ENCODE peak calls at places on chromosomes 13 and 19, in eight cellular contexts. M is vagina, Q is BJ, Z is epithelial cell of esophagus, I is cardiac muscle cell, X is ascending aorta, A is foreskin fibroblast, J is tibial artery. K is an unnamed sample.

GRCh38 chr19:8393192-8393870 is 3.2 kb downstream of the RAB11B start:
- DNase-seq in M (no peak), Q (no peak), Z (no peak), I (no peak), X (no peak), A (no peak), J (no peak), K (no peak)

GRCh38 chr13:50071399-50071798 is 56.2 kb downstream of the KCNRG start:
- DNase-seq in M (no peak), Q (no peak), Z (no peak), I (no peak), X (no peak), A (no peak), J (no peak), K (no peak)

GRCh38 chr19:44303976-44304568 is 753 bp downstream of the ZNF235 start:
- DNase-seq in M (no peak), Q (peak), Z (no peak), I (peak), X (no peak), A (peak), J (no peak), K (peak)

GRCh38 chr13:85314686-85315085 is 484.5 kb downstream of the SLITRK6 start:
- DNase-seq in M (no peak), Q (no peak), Z (no peak), I (no peak), X (no peak), A (no peak), J (no peak), K (no peak)

GRCh38 chr13:39038569-39038898 is 278 bp downstream of the NHLRC3 start:
- DNase-seq in M (no peak), Q (no peak), Z (peak), I (no peak), X (no peak), A (no peak), J (no peak), K (no peak)

GRCh38 chr13:48156466-48156865 is 61.6 kb upstream of the MED4 start:
- DNase-seq in M (no peak), Q (no peak), Z (peak), I (no peak), X (no peak), A (no peak), J (peak), K (no peak)

GRCh38 chr19:33473644-33474305 is 47.8 kb downstream of the PEPD start:
- DNase-seq in M (no peak), Q (peak), Z (no peak), I (no peak), X (peak), A (peak), J (no peak), K (no peak)

GRCh38 chr13:46648166-46648607 is 95.2 kb downstream of the LRCH1 start:
- DNase-seq in M (no peak), Q (no peak), Z (peak), I (peak), X (no peak), A (no peak), J (no peak), K (no peak)

GRCh38 chr13:76378767-76379166 is 507.4 kb downstream of the KCTD12 start:
- DNase-seq in M (no peak), Q (no peak), Z (no peak), I (no peak), X (no peak), A (no peak), J (no peak), K (no peak)

GRCh38 chr13:91533354-91533753 is 134.9 kb downstream of the GPC5 start:
- DNase-seq in M (no peak), Q (no peak), Z (no peak), I (no peak), X (no peak), A (no peak), J (no peak), K (no peak)

GRCh38 chr19:5851302-5851701 is at the start of gene FUT3:
- DNase-seq in M (no peak), Q (no peak), Z (peak), I (no peak), X (no peak), A (no peak), J (no peak), K (no peak)
- H3K4me3 ChIP-seq in M (no peak), Q (no peak), Z (peak), I (no peak), X (no peak), A (no peak), J (no peak), K (no peak)

DNA sequence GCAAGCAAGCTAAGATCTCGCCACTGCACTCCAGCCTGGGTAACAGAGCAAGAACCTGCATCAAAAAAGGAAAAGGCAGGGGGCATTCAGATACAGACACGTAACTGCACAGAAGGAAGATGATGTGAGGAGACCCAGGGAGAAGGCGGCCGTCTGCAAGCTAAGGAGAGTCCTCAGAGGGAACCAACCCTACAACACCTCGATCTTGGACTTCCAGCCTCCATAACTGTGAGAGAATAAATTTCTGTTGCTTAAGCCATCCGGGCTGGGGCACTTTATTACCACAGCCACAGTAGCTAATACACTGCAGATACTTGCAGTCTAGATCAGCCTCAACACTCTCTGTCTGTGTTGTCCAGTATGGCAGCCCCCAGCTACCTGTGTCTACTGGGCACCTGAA is 7.9 kb downstream of the TICAM1 start:
- DNase-seq in M (no peak), Q (no peak), Z (no peak), I (no peak), X (no peak), A (no peak), J (no peak), K (no peak)
- TF ChIP-seq CTCF in M (no peak), Q (no peak), Z (no peak), I (no peak), X (no peak), A (no peak), J (no peak), K (no peak)

DNA sequence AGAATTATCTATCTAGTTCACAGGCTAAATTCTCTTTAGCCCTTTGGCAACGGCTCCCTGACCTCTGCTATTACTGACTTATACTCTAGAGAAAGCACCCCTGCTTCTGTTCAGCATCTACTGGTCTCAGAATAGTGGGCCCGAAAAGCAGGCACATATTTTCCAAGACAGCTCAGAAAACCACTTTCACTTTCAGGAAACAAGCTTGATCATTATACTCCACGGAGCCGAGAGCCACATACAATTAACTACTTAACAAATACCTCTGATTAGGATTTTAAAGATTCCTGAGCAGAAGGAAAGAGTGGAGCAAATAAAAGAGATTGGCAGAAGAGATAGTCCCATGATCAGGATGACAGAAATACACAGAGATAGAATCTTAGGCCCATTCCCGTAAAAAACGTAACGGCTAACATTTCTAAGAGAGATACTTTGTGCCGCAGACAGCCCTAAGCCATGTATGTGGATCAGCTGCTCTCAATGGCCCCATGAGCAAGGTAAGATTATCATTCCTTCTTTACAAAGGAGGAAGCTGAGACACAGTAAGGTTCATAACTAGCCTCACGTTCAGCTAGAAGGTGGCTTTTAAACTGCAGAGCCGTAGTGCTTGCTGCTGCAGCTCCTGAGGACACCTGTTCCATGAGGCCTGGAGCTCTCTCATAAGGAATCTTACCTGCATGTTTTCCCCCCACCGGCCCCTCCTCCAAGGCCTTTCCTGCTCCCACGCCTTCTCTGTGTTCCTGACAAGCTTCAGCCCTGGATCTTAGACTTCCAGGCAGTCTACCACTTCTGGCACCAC is 227.2 kb downstream of the FOXO1 start:
- DNase-seq in M (no peak), Q (no peak), Z (no peak), I (no peak), X (no peak), A (no peak), J (peak), K (no peak)
- H3K4me3 ChIP-seq in M (peak), Q (no peak), Z (no peak), I (no peak), X (peak), A (no peak), J (peak), K (no peak)

GRCh38 chr13:110089815-110090214 is 217.1 kb downstream of the COL4A1 start:
- DNase-seq in M (no peak), Q (no peak), Z (no peak), I (no peak), X (no peak), A (no peak), J (no peak), K (no peak)
- TF ChIP-seq CTCF in M (no peak), Q (peak), Z (peak), I (peak), X (no peak), A (peak), J (no peak), K (peak)

GRCh38 chr13:75363371-75363770 is 118.6 kb downstream of the TBC1D4 start:
- DNase-seq in M (no peak), Q (no peak), Z (no peak), I (no peak), X (no peak), A (no peak), J (no peak), K (no peak)

GRCh38 chr13:75368167-75368566 is 113.8 kb downstream of the TBC1D4 start:
- DNase-seq in M (no peak), Q (peak), Z (peak), I (no peak), X (no peak), A (peak), J (peak), K (no peak)

GRCh38 chr13:75364131-75364713 is 117.7 kb downstream of the TBC1D4 start:
- DNase-seq in M (no peak), Q (no peak), Z (peak), I (no peak), X (no peak), A (no peak), J (no peak), K (no peak)

GRCh38 chr13:75366380-75367280 is 115.3 kb downstream of the TBC1D4 start:
- DNase-seq in M (no peak), Q (no peak), Z (no peak), I (no peak), X (no peak), A (no peak), J (no peak), K (no peak)

DNA sequence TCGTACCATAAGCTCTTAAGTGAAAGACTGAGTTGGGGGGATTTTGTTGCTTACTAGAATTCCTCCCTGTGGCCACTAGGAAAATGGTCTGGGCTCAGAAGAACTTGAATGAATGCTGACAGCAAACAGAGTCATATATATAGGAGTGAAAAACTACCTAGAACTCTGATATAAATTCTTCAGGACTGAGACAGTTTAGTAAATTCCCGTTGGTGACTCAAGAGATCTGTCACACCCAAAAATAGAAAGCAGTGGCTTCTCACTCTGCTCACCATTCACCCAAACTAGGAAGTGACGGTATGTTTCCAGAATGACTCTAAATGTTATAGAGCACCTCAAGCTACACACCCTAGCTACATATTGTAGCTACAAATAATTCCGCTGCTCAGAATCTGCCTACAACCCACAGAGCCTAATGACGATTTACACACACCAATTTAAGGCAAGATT is 116.2 kb downstream of the TBC1D4 start:
- DNase-seq in M (no peak), Q (peak), Z (peak), I (no peak), X (no peak), A (peak), J (no peak), K (no peak)
- H3K4me3 ChIP-seq in M (no peak), Q (no peak), Z (no peak), I (no peak), X (no peak), A (no peak), J (no peak), K (no peak)

GRCh38 chr19:52690395-52691214 is 44.2 kb downstream of the ZNF611 start:
- DNase-seq in M (peak), Q (peak), Z (peak), I (peak), X (peak), A (peak), J (peak), K (peak)
- TF ChIP-seq CTCF in M (no peak), Q (peak), Z (no peak), I (peak), X (peak), A (no peak), J (peak), K (no peak)

K was measured in HFF-Myc.